ENCODE peak calls at places on chromosome 15, in five cellular contexts. One of them, this sample, is unnamed.
A peak's percentile ranks its signal among the peaks of the same experiment; 100 is the strongest.

GRCh38 chr15:58331562-58331902 is 100.3 kb upstream of the LIPC start:
- DNase-seq in RWPE2: no peak
- DNase-seq in MM.1S: no peak
- DNase-seq in nephron progenitor cell: no peak
- DNase-seq in choroid plexus epithelial cell: no peak
- DNase-seq in this sample: no peak

GRCh38 chr15:69685524-69686452 is 233.2 kb downstream of the RPLP1 start:
- DNase-seq in RWPE2: no peak
- DNase-seq in choroid plexus epithelial cell: no peak
- DNase-seq in nephron progenitor cell: no peak
- DNase-seq in MM.1S: no peak
- DNase-seq in this sample: no peak

GRCh38 chr15:99452010-99452409 is 113.8 kb upstream of the MEF2A start:
- DNase-seq in MM.1S: no peak
- DNase-seq in choroid plexus epithelial cell: no peak
- DNase-seq in nephron progenitor cell: no peak
- DNase-seq in RWPE2: peak; percentile 44
- DNase-seq in this sample: peak; percentile 77

GRCh38 chr15:64618569-64618968 is 156.8 kb downstream of the RBPMS2 start:
- DNase-seq in RWPE2: no peak
- DNase-seq in choroid plexus epithelial cell: no peak
- DNase-seq in nephron progenitor cell: no peak
- DNase-seq in MM.1S: no peak
- DNase-seq in this sample: no peak

GRCh38 chr15:101179341-101180153 is 72.3 kb downstream of the CHSY1 start:
- DNase-seq in MM.1S: no peak
- DNase-seq in nephron progenitor cell: no peak
- DNase-seq in choroid plexus epithelial cell: peak; percentile 67
- DNase-seq in RWPE2: no peak
- DNase-seq in this sample: no peak

GRCh38 chr15:74403981-74404563 is 29.7 kb downstream of the SEMA7A start:
- DNase-seq in nephron progenitor cell: no peak
- DNase-seq in MM.1S: no peak
- DNase-seq in choroid plexus epithelial cell: no peak
- DNase-seq in RWPE2: no peak
- DNase-seq in this sample: no peak

GRCh38 chr15:34514251-34514760 is 69.1 kb downstream of the GOLGA8B start:
- DNase-seq in nephron progenitor cell: peak; percentile 67
- DNase-seq in choroid plexus epithelial cell: no peak
- DNase-seq in RWPE2: no peak
- DNase-seq in MM.1S: peak; percentile 29
- DNase-seq in this sample: no peak

GRCh38 chr15:38072507-38073277 is 138.3 kb downstream of the TMCO5A start:
- DNase-seq in choroid plexus epithelial cell: peak; percentile 92
- DNase-seq in nephron progenitor cell: peak; percentile 78
- DNase-seq in RWPE2: peak; percentile 83
- DNase-seq in MM.1S: peak; percentile 93
- DNase-seq in this sample: peak; percentile 84

GRCh38 chr15:99441871-99442267 is 123.9 kb upstream of the MEF2A start:
- DNase-seq in choroid plexus epithelial cell: no peak
- DNase-seq in nephron progenitor cell: no peak
- DNase-seq in RWPE2: no peak
- DNase-seq in MM.1S: no peak
- DNase-seq in this sample: no peak

GRCh38 chr15:34179257-34179656 is 30.6 kb downstream of the KATNBL1 start:
- DNase-seq in nephron progenitor cell: no peak
- DNase-seq in MM.1S: no peak
- DNase-seq in choroid plexus epithelial cell: no peak
- DNase-seq in RWPE2: no peak
- DNase-seq in this sample: no peak

GRCh38 chr15:92899910-92900711 is at the start of gene CHD2:
- DNase-seq in nephron progenitor cell: peak; percentile 72
- DNase-seq in choroid plexus epithelial cell: peak; percentile 91
- DNase-seq in RWPE2: peak; percentile 86
- DNase-seq in MM.1S: peak; percentile 78
- DNase-seq in this sample: no peak
- TF ChIP-seq CTCF in nephron progenitor cell: no peak
- TF ChIP-seq CTCF in choroid plexus epithelial cell: no peak
- TF ChIP-seq CTCF in RWPE2: peak; percentile 55
- TF ChIP-seq CTCF in MM.1S: no peak
- TF ChIP-seq CTCF in this sample: peak; percentile 9

DNA sequence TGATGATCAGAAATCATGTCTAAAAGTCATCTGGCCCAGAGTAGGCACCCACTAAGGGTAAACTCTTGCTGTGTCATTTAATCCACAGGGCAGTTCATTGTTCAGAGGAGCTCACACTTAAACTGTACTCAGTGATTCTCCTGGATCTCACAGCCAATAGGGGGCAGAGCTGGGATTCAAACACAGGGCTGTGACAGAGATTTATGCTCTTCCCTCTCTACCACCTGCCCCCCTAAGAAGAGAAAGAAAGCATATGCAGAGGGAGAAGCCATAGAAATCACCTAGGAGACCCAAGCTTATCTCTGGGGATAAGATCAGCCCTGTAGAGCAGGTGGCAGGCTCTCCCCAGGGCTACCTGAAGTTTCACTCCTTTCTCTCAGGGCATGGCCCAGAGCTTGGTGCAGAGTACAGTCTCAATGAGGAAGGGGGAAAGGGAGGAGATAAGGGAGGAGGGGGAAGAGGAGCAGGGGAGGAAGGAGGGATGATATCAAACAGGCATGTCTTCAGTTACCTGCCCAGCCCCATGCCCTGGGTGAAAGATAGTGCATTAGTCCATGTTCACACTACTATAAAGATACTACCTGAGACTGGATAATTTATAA is 51.8 kb upstream of the ADPGK start:
- DNase-seq in nephron progenitor cell: no peak
- DNase-seq in MM.1S: peak; percentile 60
- DNase-seq in RWPE2: peak; percentile 13
- DNase-seq in choroid plexus epithelial cell: peak; percentile 49
- DNase-seq in this sample: no peak
- TF ChIP-seq CTCF in nephron progenitor cell: no peak
- TF ChIP-seq CTCF in MM.1S: peak; percentile 58
- TF ChIP-seq CTCF in RWPE2: peak; percentile 17
- TF ChIP-seq CTCF in choroid plexus epithelial cell: peak; percentile 67
- TF ChIP-seq CTCF in this sample: peak; percentile 64

GRCh38 chr15:49832421-49832980 is 211.7 kb downstream of the DTWD1 start:
- DNase-seq in choroid plexus epithelial cell: peak; percentile 73
- DNase-seq in nephron progenitor cell: peak; percentile 7
- DNase-seq in RWPE2: no peak
- DNase-seq in MM.1S: no peak
- DNase-seq in this sample: no peak
- TF ChIP-seq CTCF in choroid plexus epithelial cell: peak; percentile 70
- TF ChIP-seq CTCF in nephron progenitor cell: peak; percentile 29
- TF ChIP-seq CTCF in RWPE2: peak; percentile 62
- TF ChIP-seq CTCF in MM.1S: peak; percentile 17
- TF ChIP-seq CTCF in this sample: peak; percentile 33

GRCh38 chr15:50813865-50814264 is 48.4 kb upstream of the SPPL2A start:
- DNase-seq in nephron progenitor cell: no peak
- DNase-seq in MM.1S: no peak
- DNase-seq in choroid plexus epithelial cell: no peak
- DNase-seq in RWPE2: no peak
- DNase-seq in this sample: no peak
- TF ChIP-seq CTCF in nephron progenitor cell: no peak
- TF ChIP-seq CTCF in MM.1S: no peak
- TF ChIP-seq CTCF in choroid plexus epithelial cell: no peak
- TF ChIP-seq CTCF in RWPE2: no peak
- TF ChIP-seq CTCF in this sample: no peak

DNA sequence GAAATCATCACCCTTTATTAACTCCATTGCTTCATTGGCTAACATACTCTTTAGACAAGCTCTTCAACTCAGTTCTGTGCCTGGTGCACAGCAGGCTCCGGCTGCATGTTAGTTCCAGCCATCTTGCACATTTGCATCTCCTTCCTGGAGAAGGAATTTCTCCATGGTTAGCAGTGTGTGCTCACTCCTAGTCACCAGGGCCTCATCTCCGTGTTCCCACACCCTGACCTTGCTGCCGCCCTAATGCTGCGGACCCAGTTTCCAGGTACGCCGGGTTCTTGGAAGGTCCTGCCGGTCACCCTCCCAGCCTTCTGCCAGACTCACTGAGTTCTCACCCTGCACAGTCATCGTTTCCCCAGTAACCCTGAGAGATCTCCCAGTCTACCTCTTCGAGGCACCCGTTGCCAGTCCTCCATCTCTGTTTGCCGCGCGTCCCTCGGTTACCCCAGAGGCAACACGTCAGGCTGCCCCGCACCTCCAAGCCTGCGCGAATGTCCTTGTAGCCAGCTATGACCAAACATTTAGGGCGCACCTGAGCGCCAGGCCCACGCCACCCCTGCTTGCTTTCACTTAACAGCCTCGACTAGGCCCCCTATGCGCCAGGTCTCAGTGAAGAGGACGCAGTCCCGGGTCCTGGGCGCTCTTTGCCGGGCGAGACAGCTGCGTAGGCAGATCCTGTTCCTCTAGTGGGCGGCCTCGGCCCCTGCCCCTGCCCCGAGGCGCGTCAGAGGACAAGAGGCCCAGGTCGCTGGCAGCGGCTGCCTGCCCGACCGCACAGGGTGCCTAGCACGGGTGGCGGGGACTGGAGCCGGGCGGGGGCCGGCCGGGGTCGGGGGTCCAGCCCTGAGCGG is 744 bp upstream of the ZNF592 start:
- DNase-seq in RWPE2: peak; percentile 84
- DNase-seq in MM.1S: no peak
- DNase-seq in nephron progenitor cell: peak; percentile 71
- DNase-seq in choroid plexus epithelial cell: peak; percentile 66
- DNase-seq in this sample: peak; percentile 94
- TF ChIP-seq CTCF in RWPE2: no peak
- TF ChIP-seq CTCF in MM.1S: peak; percentile 15
- TF ChIP-seq CTCF in nephron progenitor cell: no peak
- TF ChIP-seq CTCF in choroid plexus epithelial cell: peak; percentile 15
- TF ChIP-seq CTCF in this sample: peak; percentile 42